ENCODE peak calls at places on chromosome 20, in seven cellular contexts. N is endothelial cell, B is progenitor cell of endocrine pancreas, J is HFFc6, A is WTC11, O is pancreas, E is right atrium auricular region. C is an unnamed sample.

GRCh38 chr20:59742351-59743095 is 138.2 kb downstream of the PHACTR3 start:
- DNase-seq in N (no peak), B (no peak), J (no peak), A (no peak), O (no peak), E (no peak), C (no peak)

GRCh38 chr20:47125553-47126373 is 230.7 kb downstream of the ZMYND8 start:
- DNase-seq in N (no peak), B (no peak), J (no peak), A (no peak), O (no peak), E (no peak), C (no peak)

GRCh38 chr20:62487564-62488086 is 11.8 kb upstream of the GATA5 start:
- DNase-seq in N (no peak), B (no peak), J (no peak), A (no peak), O (peak; percentile 82), E (no peak), C (no peak)

GRCh38 chr20:36121981-36122930 is 32.3 kb upstream of the EPB41L1 start:
- DNase-seq in N (no peak), B (no peak), J (no peak), A (no peak), O (peak; percentile 91), E (no peak), C (no peak)

GRCh38 chr20:63856111-63856511 is 5.2 kb upstream of the ABHD16B start:
- DNase-seq in N (no peak), B (no peak), J (no peak), A (peak; percentile 73), O (no peak), E (no peak), C (no peak)

GRCh38 chr20:53402233-53403005 is 191.2 kb downstream of the ZNF217 start:
- DNase-seq in N (no peak), B (no peak), J (no peak), A (no peak), O (no peak), E (no peak), C (no peak)

GRCh38 chr20:25859649-25860530 is 163.2 kb upstream of the ZNF337 start:
- DNase-seq in N (peak; percentile 44), B (no peak), J (peak; percentile 65), A (peak; percentile 72), O (peak; percentile 67), E (peak; percentile 81), C (peak; percentile 58)

GRCh38 chr20:47038581-47039560 is 144.2 kb downstream of the EYA2 start:
- DNase-seq in N (no peak), B (no peak), J (no peak), A (no peak), O (no peak), E (peak; percentile 66), C (no peak)

GRCh38 chr20:25278636-25279361 is 30.9 kb downstream of the PYGB start:
- DNase-seq in N (no peak), B (no peak), J (no peak), A (peak; percentile 5), O (peak; percentile 10), E (no peak), C (no peak)

GRCh38 chr20:13364278-13365170 is 143.4 kb downstream of the ISM1 start:
- DNase-seq in N (no peak), B (no peak), J (no peak), A (no peak), O (no peak), E (no peak), C (no peak)
- TF ChIP-seq CTCF in N (no peak), B (no peak), J (no peak), A (no peak), O (no peak), E (no peak), C (no peak)

GRCh38 chr20:11144114-11144513 is 470.3 kb upstream of the JAG1 start:
- DNase-seq in N (no peak), B (no peak), J (peak; percentile 92), A (no peak), O (no peak), E (no peak), C (no peak)

GRCh38 chr20:11136691-11137090 is 462.9 kb upstream of the JAG1 start:
- DNase-seq in N (no peak), B (no peak), J (no peak), A (no peak), O (no peak), E (no peak), C (no peak)

GRCh38 chr20:11143481-11143880 is 469.7 kb upstream of the JAG1 start:
- DNase-seq in N (no peak), B (no peak), J (no peak), A (no peak), O (no peak), E (no peak), C (no peak)

GRCh38 chr20:11140359-11140758 is 466.6 kb upstream of the JAG1 start:
- DNase-seq in N (no peak), B (no peak), J (peak; percentile 43), A (no peak), O (no peak), E (no peak), C (no peak)
- TF ChIP-seq CTCF in N (no peak), B (no peak), J (no peak), A (no peak), O (no peak), E (no peak), C (no peak)

GRCh38 chr20:39110819-39111136 is 148.6 kb downstream of the DHX35 start:
- DNase-seq in N (no peak), B (no peak), J (no peak), A (no peak), O (no peak), E (no peak), C (no peak)

GRCh38 chr20:39109933-39110818 is 148.0 kb downstream of the DHX35 start:
- DNase-seq in N (no peak), B (no peak), J (no peak), A (peak; percentile 51), O (no peak), E (no peak), C (no peak)

GRCh38 chr20:39111359-39112195 is 149.4 kb downstream of the DHX35 start:
- DNase-seq in N (no peak), B (no peak), J (no peak), A (no peak), O (no peak), E (no peak), C (no peak)

GRCh38 chr20:39108746-39109145 is 146.6 kb downstream of the DHX35 start:
- DNase-seq in N (no peak), B (no peak), J (peak; percentile 52), A (no peak), O (no peak), E (no peak), C (no peak)

DNA sequence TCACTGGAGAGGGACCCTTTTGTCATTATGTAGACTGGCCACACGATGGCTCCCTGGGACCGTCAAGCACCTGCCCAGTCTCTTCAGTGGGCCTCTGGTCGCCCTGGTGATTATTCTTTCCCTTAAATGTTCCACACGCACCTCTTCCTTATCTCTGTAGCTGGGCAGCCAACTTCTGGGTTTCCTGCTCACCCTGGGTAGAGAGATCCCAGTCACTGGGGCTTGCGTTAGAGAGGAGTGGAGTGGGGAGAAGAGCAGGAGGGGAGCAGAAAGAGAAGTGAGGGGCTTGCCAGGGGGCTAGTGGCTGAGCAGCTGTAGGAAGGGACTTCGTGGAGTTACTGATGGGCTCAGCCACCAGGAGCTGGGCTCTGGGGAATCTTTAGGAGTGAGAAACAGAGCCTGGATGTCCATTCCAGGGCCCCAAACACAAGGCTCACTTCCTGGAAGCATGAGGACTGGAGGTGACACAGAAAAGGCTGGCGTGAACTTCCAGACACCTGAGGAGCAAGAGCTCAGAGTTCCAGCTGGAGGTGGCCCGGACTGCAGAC is 150.1 kb downstream of the DHX35 start:
- DNase-seq in N (peak; percentile 60), B (peak; percentile 34), J (peak; percentile 33), A (peak; percentile 69), O (peak; percentile 28), E (no peak), C (peak; percentile 59)
- TF ChIP-seq CTCF in N (peak; percentile 33), B (peak; percentile 80), J (peak; percentile 80), A (peak; percentile 68), O (no peak), E (peak; percentile 33), C (peak; percentile 82)

GRCh38 chr20:57899554-57899953 is 189.7 kb upstream of the PMEPA1 start:
- DNase-seq in N (no peak), B (no peak), J (no peak), A (no peak), O (no peak), E (no peak), C (no peak)

GRCh38 chr20:57904706-57905105 is 194.9 kb upstream of the PMEPA1 start:
- DNase-seq in N (no peak), B (no peak), J (no peak), A (no peak), O (no peak), E (no peak), C (no peak)

GRCh38 chr20:57901526-57901925 is 191.7 kb upstream of the PMEPA1 start:
- DNase-seq in N (no peak), B (no peak), J (no peak), A (no peak), O (no peak), E (no peak), C (no peak)

GRCh38 chr20:57900226-57900905 is 190.6 kb upstream of the PMEPA1 start:
- DNase-seq in N (no peak), B (no peak), J (no peak), A (no peak), O (no peak), E (no peak), C (no peak)

GRCh38 chr20:57902478-57902877 is 192.7 kb upstream of the PMEPA1 start:
- DNase-seq in N (no peak), B (no peak), J (peak; percentile 70), A (no peak), O (no peak), E (no peak), C (no peak)
- TF ChIP-seq CTCF in N (no peak), B (no peak), J (peak; percentile 49), A (no peak), O (no peak), E (no peak), C (no peak)

GRCh38 chr20:49384437-49385434 is 97.7 kb downstream of the KCNB1 start:
- DNase-seq in N (peak; percentile 94), B (peak; percentile 69), J (peak; percentile 46), A (peak; percentile 97), O (peak; percentile 27), E (peak; percentile 72), C (peak; percentile 95)
- TF ChIP-seq CTCF in N (peak; percentile 80), B (peak; percentile 87), J (peak; percentile 88), A (peak; percentile 91), O (peak; percentile 20), E (peak; percentile 34), C (peak; percentile 78)

C was measured in neural crest cell.